ENCODE peak calls at places on chromosomes 3 and 15, in six cellular contexts. M is HuH-7, N is non-pigmented ciliary epithelial cell, B is COR-L47, G is HuH-7.5, F is caudate nucleus. I is an unnamed sample.

GRCh38 chr3:189625071-189625470 is 6.1 kb upstream of the TP63 start:
- DNase-seq in M (no peak), N (no peak), B (no peak), G (no peak), F (no peak), I (no peak)

GRCh38 chr3:118165413-118165812 is 869.2 kb downstream of the IGSF11 start:
- DNase-seq in M (no peak), N (no peak), B (no peak), G (no peak), F (no peak), I (no peak)

GRCh38 chr3:135056733-135057310 is 261.8 kb downstream of the EPHB1 start:
- DNase-seq in M (no peak), N (no peak), B (no peak), G (no peak), F (no peak), I (no peak)

GRCh38 chr15:78712797-78713515 is 71.9 kb upstream of the CHRNB4 start:
- DNase-seq in M (no peak), N (no peak), B (no peak), G (no peak), F (no peak), I (no peak)

GRCh38 chr3:133962879-133963278 is 66.8 kb downstream of the SLCO2A1 start:
- DNase-seq in M (no peak), N (no peak), B (no peak), G (no peak), F (no peak), I (no peak)

GRCh38 chr15:56677271-56677670 is 56.0 kb downstream of the ZNF280D start:
- DNase-seq in M (no peak), N (no peak), B (no peak), G (no peak), F (no peak), I (no peak)

GRCh38 chr15:87038404-87038803 is 958.7 kb downstream of the AGBL1 start:
- DNase-seq in M (no peak), N (no peak), B (no peak), G (no peak), F (no peak), I (peak)

GRCh38 chr15:67905628-67906027 is 65.8 kb upstream of the RNU6-1 start:
- DNase-seq in M (no peak), N (no peak), B (no peak), G (no peak), F (no peak), I (no peak)

GRCh38 chr3:124663690-124664089 is 66.6 kb upstream of the UMPS start:
- DNase-seq in M (no peak), N (peak), B (no peak), G (no peak), F (no peak), I (no peak)

GRCh38 chr3:194937144-194937543 is 251.5 kb downstream of the FAM43A start:
- DNase-seq in M (no peak), N (no peak), B (no peak), G (no peak), F (no peak), I (no peak)

GRCh38 chr3:142021127-142021526 is 128.2 kb downstream of the TFDP2 start:
- DNase-seq in M (no peak), N (no peak), B (no peak), G (no peak), F (no peak), I (no peak)

GRCh38 chr15:52422001-52422400 is 106.7 kb downstream of the MYO5A start:
- DNase-seq in M (no peak), N (no peak), B (no peak), G (no peak), F (no peak), I (no peak)

GRCh38 chr3:151156618-151157216 is 46.3 kb downstream of the GPR171 start:
- DNase-seq in M (peak), N (no peak), B (peak), G (peak), F (no peak), I (no peak)

GRCh38 chr3:128313181-128313725 is 153.4 kb downstream of the DNAJB8 start:
- DNase-seq in M (no peak), N (no peak), B (no peak), G (no peak), F (no peak), I (peak)

GRCh38 chr3:149620291-149621020 is 37.4 kb downstream of the WWTR1 start:
- DNase-seq in M (no peak), N (peak), B (no peak), G (no peak), F (no peak), I (no peak)

GRCh38 chr15:80588801-80589200 is 106.3 kb upstream of the ABHD17C start:
- DNase-seq in M (no peak), N (peak), B (no peak), G (no peak), F (no peak), I (peak)

GRCh38 chr3:49801160-49801559 is 1.5 kb upstream of the CDHR4 start:
- DNase-seq in M (no peak), N (no peak), B (no peak), G (no peak), F (no peak), I (no peak)

I was measured in endodermal cell.